ENCODE peak calls at places on chromosome 16, in eight cellular contexts. Q is GM20000, L is epithelial cell of esophagus, H is cardiac muscle cell, T is hepatocyte, N is bronchial epithelial cell, I is choroid plexus epithelial cell, A is cardiac fibroblast. B is an unnamed sample.

GRCh38 chr16:4303973-4304372 is 11.9 kb upstream of the GLIS2 start:
- DNase-seq in Q (no peak), L (no peak), H (no peak), T (no peak), N (no peak), I (no peak), A (no peak), B (no peak)

GRCh38 chr16:74991268-74991592 is 6.3 kb upstream of the WDR59 start:
- DNase-seq in Q (no peak), L (no peak), H (no peak), T (no peak), N (no peak), I (no peak), A (no peak), B (no peak)

GRCh38 chr16:70689970-70690905 is 4.4 kb upstream of the MTSS2 start:
- DNase-seq in Q (no peak), L (no peak), H (no peak), T (no peak), N (no peak), I (no peak), A (no peak), B (no peak)

GRCh38 chr16:83717308-83717707 is 90.5 kb upstream of the HSBP1 start:
- DNase-seq in Q (no peak), L (no peak), H (no peak), T (no peak), N (no peak), I (peak), A (no peak), B (no peak)

GRCh38 chr16:67661864-67662652 is 1.3 kb downstream of the PARD6A start:
- DNase-seq in Q (no peak), L (no peak), H (no peak), T (no peak), N (no peak), I (no peak), A (no peak), B (no peak)

GRCh38 chr16:77171750-77172635 is 19.0 kb upstream of the MON1B start:
- DNase-seq in Q (peak), L (peak), H (peak), T (peak), N (peak), I (peak), A (peak), B (peak)

GRCh38 chr16:19886061-19886792 is 1.6 kb upstream of the GPRC5B start:
- DNase-seq in Q (peak), L (peak), H (peak), T (peak), N (peak), I (peak), A (peak), B (peak)

GRCh38 chr16:66382171-66382965 is 15.9 kb downstream of the CDH5 start:
- DNase-seq in Q (no peak), L (peak), H (peak), T (no peak), N (peak), I (peak), A (peak), B (peak)

GRCh38 chr16:60605176-60605575 is 1431.1 kb downstream of the CDH8 start:
- DNase-seq in Q (no peak), L (peak), H (no peak), T (no peak), N (no peak), I (no peak), A (no peak), B (no peak)

GRCh38 chr16:27708651-27709050 is 158.7 kb downstream of the KATNIP start:
- DNase-seq in Q (no peak), L (no peak), H (no peak), T (no peak), N (no peak), I (no peak), A (no peak), B (no peak)

GRCh38 chr16:20798364-20798763 is 7.9 kb downstream of the ERI2 start:
- DNase-seq in Q (no peak), L (no peak), H (no peak), T (no peak), N (peak), I (no peak), A (no peak), B (no peak)

GRCh38 chr16:89700649-89701424 is 668 bp downstream of the SPATA2L start:
- DNase-seq in Q (peak), L (peak), H (peak), T (peak), N (peak), I (peak), A (no peak), B (peak)

GRCh38 chr16:75195811-75196790 is 10.9 kb downstream of the CTRB2 start:
- DNase-seq in Q (no peak), L (no peak), H (no peak), T (no peak), N (no peak), I (no peak), A (no peak), B (no peak)

GRCh38 chr16:80407265-80407987 is 133.4 kb upstream of the DYNLRB2 start:
- DNase-seq in Q (no peak), L (no peak), H (no peak), T (peak), N (no peak), I (no peak), A (no peak), B (no peak)

GRCh38 chr16:48112603-48113400 is 43.0 kb downstream of the ABCC12 start:
- DNase-seq in Q (no peak), L (no peak), H (peak), T (no peak), N (no peak), I (no peak), A (no peak), B (no peak)

GRCh38 chr16:28001184-28001583 is 62.3 kb downstream of the GSG1L start:
- DNase-seq in Q (no peak), L (no peak), H (no peak), T (no peak), N (no peak), I (no peak), A (no peak), B (no peak)

GRCh38 chr16:48161906-48162305 is 6.1 kb upstream of the ABCC12 start:
- DNase-seq in Q (no peak), L (no peak), H (no peak), T (no peak), N (no peak), I (no peak), A (no peak), B (no peak)

GRCh38 chr16:13543850-13544249 is 376.1 kb upstream of the ERCC4 start:
- DNase-seq in Q (no peak), L (no peak), H (no peak), T (no peak), N (no peak), I (no peak), A (no peak), B (no peak)

GRCh38 chr16:31467858-31468257 is 4.1 kb upstream of the TGFB1I1 start:
- DNase-seq in Q (no peak), L (no peak), H (no peak), T (no peak), N (no peak), I (no peak), A (no peak), B (no peak)

GRCh38 chr16:27676807-27677206 is 126.9 kb downstream of the KATNIP start:
- DNase-seq in Q (no peak), L (no peak), H (no peak), T (no peak), N (peak), I (peak), A (peak), B (no peak)

GRCh38 chr16:68736561-68736960 is 531 bp upstream of the CDH1 start:
- DNase-seq in Q (no peak), L (no peak), H (no peak), T (no peak), N (no peak), I (no peak), A (no peak), B (no peak)

GRCh38 chr16:68737046-68737729 is at the start of gene CDH1:
- DNase-seq in Q (peak), L (peak), H (no peak), T (peak), N (peak), I (no peak), A (no peak), B (peak)

GRCh38 chr16:68740628-68741346 is 3.7 kb downstream of the CDH1 start:
- DNase-seq in Q (no peak), L (no peak), H (no peak), T (no peak), N (no peak), I (no peak), A (no peak), B (no peak)

GRCh38 chr16:68739964-68740627 is 3.0 kb downstream of the CDH1 start:
- DNase-seq in Q (no peak), L (peak), H (no peak), T (peak), N (peak), I (peak), A (peak), B (no peak)

DNA sequence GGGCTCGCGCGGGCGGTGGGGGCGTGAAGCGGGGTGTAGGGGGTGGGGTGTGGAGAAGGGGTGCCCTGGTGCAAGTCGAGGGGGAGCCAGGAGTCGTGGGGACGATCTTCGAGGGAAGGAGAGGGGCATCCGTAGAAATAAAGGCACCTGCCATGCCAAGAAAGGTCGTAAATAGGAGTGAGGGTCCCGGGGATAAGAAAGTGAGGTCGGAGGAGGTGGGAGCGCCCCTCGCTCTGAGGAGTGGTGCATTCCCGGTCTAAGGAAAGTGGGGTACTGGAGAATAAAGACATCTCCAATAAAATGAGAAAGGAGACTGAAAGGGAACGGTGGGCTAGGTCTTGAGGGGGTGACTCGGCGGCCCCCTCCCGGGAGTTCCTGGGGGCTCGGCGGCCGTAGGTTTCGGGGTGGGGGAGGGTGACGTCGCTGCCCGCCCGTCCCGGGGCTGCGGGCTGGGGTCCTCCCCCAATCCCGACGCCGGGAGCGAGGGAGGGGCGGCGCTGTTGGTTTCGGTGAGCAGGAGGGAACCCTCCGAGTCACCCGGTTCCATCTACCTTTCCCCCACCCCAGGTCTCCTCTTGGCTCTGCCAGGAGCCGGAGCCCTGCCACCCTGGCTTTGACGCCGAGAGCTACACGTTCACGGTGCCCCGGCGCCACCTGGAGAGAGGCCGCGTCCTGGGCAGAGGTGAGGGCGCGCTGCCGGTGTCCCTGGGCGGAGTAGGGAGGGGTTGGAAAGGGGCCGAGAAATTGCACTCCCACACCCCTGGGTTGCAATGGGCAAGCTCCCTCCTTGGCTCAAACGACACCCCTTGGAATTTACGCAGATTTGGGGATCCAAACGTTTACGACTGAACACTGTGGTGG is 868 bp downstream of the CDH1 start:
- DNase-seq in Q (peak), L (peak), H (no peak), T (peak), N (peak), I (no peak), A (no peak), B (no peak)
- TF ChIP-seq CTCF in Q (no peak), L (no peak), H (no peak), T (no peak), N (peak), I (no peak), A (no peak), B (no peak)

GRCh38 chr16:58493756-58494431 is 6.0 kb upstream of the NDRG4 start:
- DNase-seq in Q (no peak), L (no peak), H (no peak), T (no peak), N (no peak), I (no peak), A (no peak), B (no peak)

GRCh38 chr16:58495861-58496331 is 4.0 kb upstream of the NDRG4 start:
- DNase-seq in Q (no peak), L (no peak), H (no peak), T (no peak), N (no peak), I (no peak), A (no peak), B (no peak)

GRCh38 chr16:58497468-58497867 is 2.5 kb upstream of the NDRG4 start:
- DNase-seq in Q (no peak), L (no peak), H (no peak), T (no peak), N (no peak), I (no peak), A (no peak), B (no peak)

GRCh38 chr16:58492735-58493134 is 7.2 kb upstream of the NDRG4 start:
- DNase-seq in Q (no peak), L (no peak), H (no peak), T (no peak), N (no peak), I (no peak), A (no peak), B (no peak)

GRCh38 chr16:58494981-58495860 is 4.7 kb upstream of the NDRG4 start:
- DNase-seq in Q (peak), L (peak), H (peak), T (peak), N (peak), I (peak), A (peak), B (peak)
- TF ChIP-seq CTCF in Q (peak), L (peak), H (peak), T (peak), N (peak), I (peak), A (peak), B (peak)

DNA sequence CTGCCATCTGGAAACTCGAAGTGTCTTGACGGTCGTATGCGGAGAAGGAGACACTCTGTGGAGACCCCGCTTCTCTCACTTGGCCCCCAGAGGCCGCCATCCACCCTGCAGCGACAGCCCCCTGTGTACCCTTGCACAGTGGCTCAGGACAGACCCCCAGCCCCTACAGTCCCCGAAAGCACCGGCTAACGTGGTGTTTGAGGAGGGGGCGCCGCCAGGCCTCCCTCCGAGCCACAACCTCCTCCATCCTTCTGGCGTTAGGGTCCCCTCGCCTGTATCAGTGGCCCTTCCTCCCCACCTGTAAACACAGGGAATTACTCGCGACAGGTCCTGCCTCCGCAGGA is 73.6 kb downstream of the LMF1 start:
- DNase-seq in Q (no peak), L (no peak), H (no peak), T (no peak), N (no peak), I (no peak), A (no peak), B (no peak)
- TF ChIP-seq CTCF in Q (no peak), L (no peak), H (no peak), T (no peak), N (no peak), I (no peak), A (no peak), B (no peak)

DNA sequence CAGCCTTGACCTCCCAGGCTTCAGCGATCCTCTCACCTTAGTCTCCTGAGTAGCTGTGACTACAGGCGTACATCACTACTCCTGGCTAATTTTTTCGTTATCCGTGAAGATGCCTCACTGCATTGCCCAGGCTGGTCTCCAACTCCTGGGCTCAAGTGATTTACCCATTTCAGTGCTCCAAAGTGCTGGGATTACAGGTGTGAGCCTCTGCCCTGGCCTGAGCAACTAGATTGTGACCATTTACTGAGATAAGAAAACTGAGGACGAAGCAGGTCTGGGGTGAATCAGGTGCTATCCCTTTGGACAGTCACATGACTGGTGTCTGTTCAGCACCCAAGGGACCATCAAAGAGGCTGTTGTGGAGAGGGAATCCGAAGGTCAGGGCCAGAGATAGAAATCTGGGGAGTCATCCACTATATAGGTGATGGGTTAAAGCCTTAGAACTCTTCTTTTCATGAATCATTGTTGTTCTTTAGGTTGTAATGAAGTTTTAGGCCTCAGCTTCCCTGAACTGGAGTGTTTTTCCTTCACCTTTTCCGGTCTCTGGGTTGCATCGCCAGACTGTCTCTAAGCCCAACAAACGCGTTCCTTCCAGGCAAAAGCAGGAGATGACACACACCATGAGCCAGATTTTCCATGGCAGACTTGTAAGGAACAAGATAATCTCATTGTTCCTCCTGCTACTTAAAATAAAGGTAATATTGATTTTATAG is 62.5 kb downstream of the FTO start:
- DNase-seq in Q (no peak), L (peak), H (peak), T (peak), N (no peak), I (peak), A (peak), B (no peak)
- TF ChIP-seq CTCF in Q (no peak), L (no peak), H (no peak), T (no peak), N (no peak), I (no peak), A (no peak), B (no peak)

GRCh38 chr16:86158688-86159360 is 259.9 kb downstream of the IRF8 start:
- DNase-seq in Q (no peak), L (no peak), H (peak), T (no peak), N (no peak), I (no peak), A (peak), B (no peak)
- TF ChIP-seq CTCF in Q (no peak), L (no peak), H (no peak), T (peak), N (no peak), I (peak), A (no peak), B (no peak)

DNA sequence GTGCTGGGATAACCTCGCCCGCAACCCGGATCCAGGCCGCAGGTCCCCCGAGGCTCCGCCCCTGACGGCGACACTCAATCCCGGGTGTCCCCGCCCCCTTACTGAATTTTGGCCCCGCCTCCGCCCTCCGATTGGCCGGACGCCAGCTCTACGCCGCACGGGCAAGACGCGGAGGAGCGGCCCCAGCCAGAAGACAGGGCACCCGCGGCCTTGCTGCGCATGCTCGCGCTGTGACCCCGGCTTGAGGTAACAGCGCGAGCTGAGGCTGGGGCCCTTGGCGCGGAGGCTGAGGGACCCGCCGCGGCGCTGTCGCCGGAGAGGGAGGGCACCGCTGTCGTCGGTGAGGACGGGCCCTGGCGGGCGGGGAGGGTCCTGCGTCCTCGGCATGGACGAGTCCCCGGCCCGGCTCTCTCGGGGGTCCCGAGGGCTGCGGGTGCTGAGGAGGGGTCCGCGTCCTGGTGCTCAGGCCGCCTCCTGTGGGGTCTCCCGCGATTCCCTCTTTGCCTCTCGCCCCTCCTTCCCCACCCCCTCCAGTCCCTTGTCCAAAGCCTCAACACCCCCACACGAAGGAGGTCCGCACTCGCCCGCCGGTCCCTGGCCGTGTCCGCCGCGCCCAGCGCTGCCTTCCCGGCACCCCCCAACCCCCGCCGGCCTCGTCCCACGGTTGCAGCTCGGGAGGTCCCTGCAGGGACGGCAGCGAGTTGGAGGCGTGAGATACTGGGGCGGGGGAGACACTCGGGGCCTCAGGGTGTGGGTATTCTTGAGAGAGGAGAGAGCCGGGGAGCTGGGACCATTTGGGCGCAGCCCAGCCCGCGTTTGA is at the start of gene FLYWCH2:
- DNase-seq in Q (peak), L (peak), H (peak), T (peak), N (peak), I (peak), A (peak), B (peak)
- TF ChIP-seq CTCF in Q (no peak), L (no peak), H (no peak), T (peak), N (no peak), I (no peak), A (no peak), B (peak)

GRCh38 chr16:57576429-57576870 is 34.0 kb downstream of the ADGRG5 start:
- DNase-seq in Q (peak), L (peak), H (peak), T (peak), N (peak), I (peak), A (peak), B (peak)
- TF ChIP-seq CTCF in Q (peak), L (peak), H (peak), T (peak), N (peak), I (peak), A (peak), B (peak)

DNA sequence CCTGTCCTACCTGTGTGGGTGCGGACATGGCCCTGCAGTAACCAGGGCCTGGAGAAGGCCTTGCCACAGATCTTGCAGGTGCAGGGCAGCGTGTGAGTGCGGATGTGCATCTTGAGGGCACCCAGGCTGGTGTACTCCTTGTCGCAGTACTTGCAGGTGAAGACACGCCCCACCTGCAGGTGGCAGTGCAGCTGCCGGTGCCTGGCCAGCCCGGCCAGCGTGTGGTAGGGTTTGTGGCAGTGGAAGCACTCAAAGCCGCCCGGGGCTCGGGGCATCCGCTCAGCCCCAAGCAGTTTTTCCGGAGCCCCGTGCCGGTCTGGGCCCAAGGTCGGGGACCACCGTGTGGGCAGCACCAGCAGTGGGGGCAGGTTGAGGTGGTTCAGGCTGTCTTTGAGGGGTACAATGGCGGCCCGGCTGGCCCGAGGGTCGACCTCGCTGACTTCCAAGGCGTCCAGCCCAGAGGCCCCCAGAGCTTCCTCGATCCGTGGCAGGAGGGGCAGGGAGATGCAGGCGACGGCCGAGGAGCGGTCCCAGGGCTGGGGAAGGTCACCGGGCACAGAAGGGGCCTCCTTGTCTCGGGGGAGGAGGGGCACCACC is 5.1 kb downstream of the SNAI3 start:
- DNase-seq in Q (peak), L (peak), H (no peak), T (no peak), N (peak), I (no peak), A (no peak), B (peak)
- TF ChIP-seq CTCF in Q (peak), L (peak), H (peak), T (peak), N (peak), I (peak), A (peak), B (peak)